ENCODE peak calls at places on chromosomes 4 and X, in five cellular contexts. One of them, this sample, is unnamed.

GRCh38 chr4:169202878-169203277 is 67.9 kb downstream of the SH3RF1 start:
- DNase-seq in posterior cingulate gyrus: no peak
- DNase-seq in dorsolateral prefrontal cortex: no peak
- DNase-seq in A549: no peak
- DNase-seq in activated naive CD4-positive, alpha-beta T cell treated with Interleukin-2 at 50 U/mL for 16 hours: no peak
- DNase-seq in this sample: no peak

GRCh38 chrX:19678941-19679340 is 163.6 kb upstream of the MAP3K15 start:
- DNase-seq in A549: no peak
- DNase-seq in dorsolateral prefrontal cortex: no peak
- DNase-seq in posterior cingulate gyrus: no peak
- DNase-seq in activated naive CD4-positive, alpha-beta T cell treated with Interleukin-2 at 50 U/mL for 16 hours: no peak
- DNase-seq in this sample: no peak

GRCh38 chrX:2928583-2929434 is at the start of gene ARSD:
- DNase-seq in dorsolateral prefrontal cortex: peak; percentile 54
- DNase-seq in posterior cingulate gyrus: peak; percentile 87
- DNase-seq in activated naive CD4-positive, alpha-beta T cell treated with Interleukin-2 at 50 U/mL for 16 hours: peak; percentile 39
- DNase-seq in A549: peak; percentile 97
- DNase-seq in this sample: peak; percentile 86

GRCh38 chrX:68995780-68996551 is 167.1 kb downstream of the EFNB1 start:
- DNase-seq in A549: no peak
- DNase-seq in activated naive CD4-positive, alpha-beta T cell treated with Interleukin-2 at 50 U/mL for 16 hours: no peak
- DNase-seq in dorsolateral prefrontal cortex: no peak
- DNase-seq in posterior cingulate gyrus: no peak
- DNase-seq in this sample: peak; percentile 14

GRCh38 chr4:52931238-52931637 is 69.1 kb downstream of the RASL11B start:
- DNase-seq in activated naive CD4-positive, alpha-beta T cell treated with Interleukin-2 at 50 U/mL for 16 hours: no peak
- DNase-seq in dorsolateral prefrontal cortex: no peak
- DNase-seq in posterior cingulate gyrus: no peak
- DNase-seq in A549: no peak
- DNase-seq in this sample: no peak

GRCh38 chr4:111959202-111959601 is 186.1 kb upstream of the FAM241A start:
- DNase-seq in posterior cingulate gyrus: no peak
- DNase-seq in dorsolateral prefrontal cortex: no peak
- DNase-seq in activated naive CD4-positive, alpha-beta T cell treated with Interleukin-2 at 50 U/mL for 16 hours: no peak
- DNase-seq in A549: peak; percentile 65
- DNase-seq in this sample: no peak

GRCh38 chrX:105945266-105945665 is 93.3 kb downstream of the SERPINA7 start:
- DNase-seq in activated naive CD4-positive, alpha-beta T cell treated with Interleukin-2 at 50 U/mL for 16 hours: no peak
- DNase-seq in A549: no peak
- DNase-seq in posterior cingulate gyrus: no peak
- DNase-seq in dorsolateral prefrontal cortex: no peak
- DNase-seq in this sample: no peak

GRCh38 chr4:88382621-88383020 is 4.0 kb downstream of the HERC6 start:
- DNase-seq in posterior cingulate gyrus: no peak
- DNase-seq in activated naive CD4-positive, alpha-beta T cell treated with Interleukin-2 at 50 U/mL for 16 hours: peak; percentile 67
- DNase-seq in A549: peak; percentile 28
- DNase-seq in dorsolateral prefrontal cortex: no peak
- DNase-seq in this sample: no peak

GRCh38 chr4:6813725-6814124 is 31.2 kb downstream of the KIAA0232 start:
- DNase-seq in A549: no peak
- DNase-seq in posterior cingulate gyrus: no peak
- DNase-seq in dorsolateral prefrontal cortex: no peak
- DNase-seq in activated naive CD4-positive, alpha-beta T cell treated with Interleukin-2 at 50 U/mL for 16 hours: no peak
- DNase-seq in this sample: no peak

GRCh38 chrX:96685205-96686099 is 810 bp downstream of the DIAPH2 start:
- DNase-seq in dorsolateral prefrontal cortex: peak; percentile 26
- DNase-seq in posterior cingulate gyrus: peak; percentile 74
- DNase-seq in A549: peak; percentile 42
- DNase-seq in activated naive CD4-positive, alpha-beta T cell treated with Interleukin-2 at 50 U/mL for 16 hours: peak; percentile 54
- DNase-seq in this sample: no peak

GRCh38 chrX:126165721-126166401 is at the start of gene DCAF12L2:
- DNase-seq in activated naive CD4-positive, alpha-beta T cell treated with Interleukin-2 at 50 U/mL for 16 hours: no peak
- DNase-seq in posterior cingulate gyrus: peak; percentile 78
- DNase-seq in dorsolateral prefrontal cortex: peak; percentile 17
- DNase-seq in A549: peak; percentile 4
- DNase-seq in this sample: no peak

GRCh38 chr4:142324572-142324971 is 521.5 kb downstream of the INPP4B start:
- DNase-seq in dorsolateral prefrontal cortex: no peak
- DNase-seq in activated naive CD4-positive, alpha-beta T cell treated with Interleukin-2 at 50 U/mL for 16 hours: no peak
- DNase-seq in posterior cingulate gyrus: no peak
- DNase-seq in A549: no peak
- DNase-seq in this sample: no peak

GRCh38 chr4:4779486-4779885 is 80.0 kb upstream of the MSX1 start:
- DNase-seq in A549: no peak
- DNase-seq in dorsolateral prefrontal cortex: no peak
- DNase-seq in activated naive CD4-positive, alpha-beta T cell treated with Interleukin-2 at 50 U/mL for 16 hours: no peak
- DNase-seq in posterior cingulate gyrus: no peak
- DNase-seq in this sample: no peak

GRCh38 chr4:3759236-3759635 is 6.9 kb upstream of the ADRA2C start:
- DNase-seq in posterior cingulate gyrus: no peak
- DNase-seq in A549: no peak
- DNase-seq in dorsolateral prefrontal cortex: no peak
- DNase-seq in activated naive CD4-positive, alpha-beta T cell treated with Interleukin-2 at 50 U/mL for 16 hours: no peak
- DNase-seq in this sample: no peak

This sample was measured in tibial nerve.